ENCODE peak calls at places on chromosomes 11 and 22, in five cellular contexts. D is CD8-positive, alpha-beta T cell; I is pancreas; O is CD4-positive, alpha-beta T cell; F is thoracic aorta. H is an unnamed sample.

GRCh38 chr11:73554677-73555320 is 43.1 kb downstream of the FAM168A start:
- DNase-seq in O (no peak), D (no peak), I (no peak), F (no peak), H (no peak)

GRCh38 chr11:67022341-67022933 is 497 bp upstream of the SYT12 start:
- DNase-seq in D (no peak), I (peak; percentile 83), O (no peak), F (no peak), H (no peak)

GRCh38 chr11:83185767-83186166 is 7.7 kb upstream of the ANKRD42 start:
- DNase-seq in F (no peak), O (no peak), D (no peak), I (no peak), H (no peak)

GRCh38 chr11:13942908-13943505 is 19.5 kb upstream of the SPON1 start:
- DNase-seq in F (no peak), D (no peak), O (no peak), I (no peak), H (no peak)

GRCh38 chr11:27294654-27295053 is 68.4 kb downstream of the CCDC34 start:
- DNase-seq in D (no peak), F (no peak), I (no peak), O (no peak), H (no peak)

GRCh38 chr11:116879789-116880402 is 42.5 kb upstream of the APOA1 start:
- DNase-seq in F (no peak), O (no peak), D (no peak), I (no peak), H (peak; percentile 32)

GRCh38 chr11:3091846-3092602 is 34.8 kb upstream of the CARS1 start:
- DNase-seq in F (no peak), O (peak; percentile 49), D (peak; percentile 86), I (peak; percentile 87), H (no peak)

GRCh38 chr22:41009222-41009948 is 58.2 kb downstream of the RBX1 start:
- DNase-seq in O (no peak), F (no peak), I (no peak), D (no peak), H (no peak)

GRCh38 chr22:20786536-20786979 is 12.6 kb downstream of the SERPIND1 start:
- DNase-seq in F (no peak), I (no peak), O (no peak), D (no peak), H (no peak)

GRCh38 chr11:90874971-90875370 is 652.1 kb upstream of the CHORDC1 start:
- DNase-seq in F (no peak), I (no peak), D (no peak), O (no peak), H (no peak)

GRCh38 chr22:17775781-17776470 is 1.7 kb upstream of the BID start:
- DNase-seq in F (no peak), D (no peak), O (no peak), I (no peak), H (no peak)

GRCh38 chr22:35564975-35565867 is 24.6 kb downstream of the RASD2 start:
- DNase-seq in I (no peak), D (no peak), F (no peak), O (no peak), H (no peak)

GRCh38 chr22:42932857-42933782 is 76.0 kb upstream of the ARFGAP3 start:
- DNase-seq in F (no peak), D (no peak), O (no peak), I (peak; percentile 21), H (no peak)

GRCh38 chr22:17784776-17785175 is 10.5 kb upstream of the BID start:
- DNase-seq in D (no peak), F (no peak), I (no peak), O (no peak), H (no peak)

GRCh38 chr11:91686700-91687099 is 537.9 kb upstream of the FAT3 start:
- DNase-seq in I (no peak), F (no peak), O (no peak), D (no peak), H (no peak)

GRCh38 chr11:13224324-13224723 is 53.3 kb upstream of the BMAL1 start:
- DNase-seq in D (no peak), I (no peak), O (no peak), F (no peak), H (no peak)

GRCh38 chr11:131885371-131885770 is 515.0 kb downstream of the NTM start:
- DNase-seq in D (no peak), O (no peak), F (no peak), I (no peak), H (no peak)

GRCh38 chr11:57335343-57336110 is at the start of gene SSRP1:
- DNase-seq in D (peak; percentile 90), O (peak; percentile 87), F (peak; percentile 53), I (peak; percentile 95), H (peak; percentile 45)

GRCh38 chr11:118247041-118247440 is 5.1 kb downstream of the MPZL3 start:
- DNase-seq in D (no peak), F (no peak), I (no peak), O (no peak), H (no peak)

GRCh38 chr11:128884703-128885338 is 6.3 kb upstream of the KCNJ5 start:
- DNase-seq in D (peak; percentile 68), I (no peak), O (peak; percentile 32), F (no peak), H (no peak)

GRCh38 chr22:35352214-35353111 is 28.4 kb upstream of the HMOX1 start:
- DNase-seq in F (peak; percentile 62), O (no peak), I (no peak), D (no peak), H (no peak)

GRCh38 chr11:1113405-1114201 is 38.9 kb downstream of the MUC2 start:
- DNase-seq in D (no peak), O (no peak), I (no peak), F (no peak), H (no peak)

GRCh38 chr11:69951821-69952590 is 126.1 kb upstream of the ANO1 start:
- DNase-seq in I (no peak), O (no peak), D (no peak), F (no peak), H (no peak)

GRCh38 chr11:68271023-68271780 is 571 bp downstream of the C11orf24 start:
- DNase-seq in I (peak; percentile 81), O (peak; percentile 55), D (peak; percentile 67), F (peak; percentile 48), H (no peak)

DNA sequence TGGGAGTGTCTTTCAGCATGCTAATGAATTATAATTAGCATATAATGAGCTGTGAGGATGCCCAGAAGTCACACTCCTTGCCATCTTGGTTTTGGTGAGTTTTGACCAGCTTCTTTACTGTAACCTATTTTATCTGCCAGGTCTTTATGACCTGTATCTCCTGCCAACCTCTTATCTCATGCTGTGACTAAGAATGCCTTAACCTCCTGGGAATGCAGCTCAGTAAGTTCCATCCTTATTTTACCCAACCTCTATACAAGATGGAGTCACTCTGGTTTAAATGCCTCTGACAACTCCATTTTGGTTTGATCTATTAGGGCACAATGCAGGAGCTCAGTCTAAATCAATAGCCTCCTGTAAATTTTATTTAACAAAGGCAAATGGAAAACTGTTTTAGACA is 20.7 kb downstream of the OR10A6 start:
- DNase-seq in D (no peak), I (no peak), F (no peak), O (no peak), H (no peak)
- H3K27ac ChIP-seq in D (no peak overlapping the region), I (no peak overlapping the region), F (no peak overlapping the region), O (no peak overlapping the region), H (no peak overlapping the region)

GRCh38 chr11:62591448-62592215 is at the start of gene TUT1:
- DNase-seq in D (peak; percentile 96), I (peak; percentile 96), F (peak; percentile 91), O (peak; percentile 97), H (peak; percentile 98)

GRCh38 chr11:62595124-62595523 is 3.8 kb upstream of the TUT1 start:
- DNase-seq in D (no peak), I (no peak), F (no peak), O (no peak), H (no peak)

GRCh38 chr11:62592216-62592815 is 993 bp upstream of the TUT1 start:
- DNase-seq in I (no peak), F (no peak), O (no peak), D (no peak), H (no peak)

GRCh38 chr11:62592989-62593421 is 1.7 kb upstream of the TUT1 start:
- DNase-seq in D (no peak), I (peak; percentile 25), F (no peak), O (no peak), H (no peak)

GRCh38 chr11:62593434-62594044 is 2.2 kb upstream of the TUT1 start:
- DNase-seq in O (peak; percentile 73), F (no peak), D (peak; percentile 83), I (peak; percentile 75), H (no peak)
- H3K27ac ChIP-seq in O (peak overlapping the region; percentile 97), F (peak overlapping the region; percentile 96), D (no peak overlapping the region), I (no peak overlapping the region), H (no peak overlapping the region)

DNA sequence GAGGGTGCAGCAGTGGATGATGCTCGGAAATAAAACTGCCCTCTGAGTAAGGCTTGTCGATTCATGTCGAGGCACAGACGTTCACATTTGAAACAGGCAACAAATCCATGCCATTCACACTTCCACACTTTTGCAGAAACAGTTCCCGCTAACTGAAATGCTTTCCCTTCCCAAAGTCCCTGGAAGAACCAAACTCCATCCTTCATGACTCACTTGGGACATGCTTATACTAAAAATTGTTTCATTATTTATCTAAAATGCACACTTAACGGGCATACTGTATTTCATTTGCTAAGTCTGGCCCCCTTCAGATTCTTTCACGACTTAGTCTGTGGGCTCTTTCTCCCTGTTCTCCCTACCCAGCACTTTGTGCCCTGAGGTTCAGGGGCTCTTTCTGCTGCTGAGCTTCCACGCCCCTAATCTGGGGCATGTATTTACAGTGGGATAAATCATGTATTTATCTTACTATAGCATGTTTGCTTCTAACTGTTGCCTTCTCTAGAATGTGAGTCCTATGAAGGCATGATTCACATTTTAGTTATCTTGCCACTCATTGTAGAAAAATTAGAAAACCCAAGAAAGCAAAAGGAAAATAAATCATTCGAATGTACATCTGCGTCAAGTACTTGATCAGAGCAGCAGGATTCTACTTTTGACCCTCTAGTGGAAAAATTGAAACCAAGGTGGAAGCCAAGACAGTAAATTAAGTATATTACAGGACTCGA is 12.5 kb downstream of the SCGB1A1 start:
- DNase-seq in O (no peak), I (no peak), F (no peak), D (no peak), H (no peak)
- H3K27ac ChIP-seq in O (no peak overlapping the region), I (no peak overlapping the region), F (no peak overlapping the region), D (no peak overlapping the region), H (no peak overlapping the region)

DNA sequence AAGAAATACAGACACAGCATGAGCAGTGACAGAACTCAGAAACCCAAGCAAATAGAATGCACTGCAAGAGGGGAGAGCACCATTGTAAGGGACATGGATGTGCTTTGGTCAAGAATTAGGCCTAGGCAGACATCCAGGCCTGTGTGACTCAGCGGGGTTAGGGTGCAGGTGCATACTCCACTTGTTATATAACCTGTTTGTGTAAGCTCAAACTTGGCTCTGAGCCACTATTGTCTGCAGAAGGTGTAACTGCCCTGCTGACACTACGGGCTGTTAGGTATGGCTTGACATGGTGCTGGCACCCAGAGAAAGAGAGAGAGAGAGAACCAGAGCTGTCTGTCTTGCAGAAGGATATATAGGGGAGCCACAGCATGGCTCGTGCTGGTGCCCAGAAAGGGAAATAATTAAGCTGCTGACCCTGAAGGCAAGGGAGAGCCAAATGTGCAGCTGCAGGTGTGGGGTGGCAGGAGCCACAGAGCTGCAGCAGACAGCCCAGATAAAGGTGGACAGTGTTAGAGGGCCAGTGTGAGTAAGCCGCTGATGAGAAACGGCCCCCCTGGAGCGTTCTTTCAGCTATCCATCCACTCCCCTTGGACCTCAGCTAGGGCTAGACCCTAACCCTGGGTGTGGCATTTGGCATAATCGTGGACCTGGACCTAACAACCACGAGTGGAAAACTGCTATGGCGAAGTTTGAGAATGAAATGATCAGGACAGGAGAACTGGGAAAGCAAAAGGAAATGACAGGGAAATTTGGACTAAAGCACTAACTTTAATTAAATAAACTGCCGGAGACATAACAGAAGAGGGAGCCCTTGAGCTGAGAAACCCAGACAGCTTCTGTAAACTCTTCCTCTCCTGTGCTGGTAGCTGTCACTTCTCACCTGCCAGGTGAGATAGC is 253.0 kb upstream of the CCDC179 start:
- DNase-seq in D (no peak), F (no peak), O (no peak), I (peak; percentile 55), H (peak; percentile 1)
- H3K27ac ChIP-seq in D (no peak overlapping the region), F (no peak overlapping the region), O (no peak overlapping the region), I (peak overlapping the region; percentile 60), H (no peak overlapping the region)

H was measured in SK-N-MC.